ENCODE peak calls at places on chromosomes 4 and X, in seven cellular contexts. B is breast epithelium, R is endothelial cell of umbilical vein, N is heart left ventricle, O is esophagus squamous epithelium, K is suprapubic skin, V is body of pancreas. X is an unnamed sample.

GRCh38 chr4:8666581-8666980 is 74.0 kb downstream of the CPZ start:
- DNase-seq in B (no peak), K (no peak), V (no peak), R (no peak), N (no peak), O (no peak), X (no peak)

GRCh38 chrX:17656035-17656418 is 81.3 kb upstream of the SCML1 start:
- DNase-seq in N (no peak), O (no peak), B (no peak), V (no peak), K (no peak), R (no peak), X (no peak)

GRCh38 chrX:39855748-39856129 is 242.0 kb downstream of the BCOR start:
- DNase-seq in B (no peak), R (peak; percentile 24), N (no peak), K (no peak), V (no peak), O (peak; percentile 7), X (no peak)

GRCh38 chr4:110196871-110197420 is 1.5 kb downstream of the ELOVL6 start:
- DNase-seq in O (peak; percentile 2), N (no peak), K (peak; percentile 84), B (peak; percentile 64), R (peak; percentile 55), V (peak; percentile 43), X (peak; percentile 15)

GRCh38 chrX:16838202-16839066 is 31.7 kb downstream of the RBBP7 start:
- DNase-seq in B (no peak), O (no peak), V (peak; percentile 26), R (peak; percentile 85), K (no peak), N (peak; percentile 41), X (no peak)

GRCh38 chr4:2408401-2408958 is 10.0 kb downstream of the ZFYVE28 start:
- DNase-seq in O (no peak), K (no peak), N (no peak), R (no peak), V (no peak), B (no peak), X (no peak)

GRCh38 chrX:37873220-37873619 is 25.8 kb upstream of the DYNLT3 start:
- DNase-seq in R (no peak), V (no peak), K (no peak), O (no peak), B (no peak), N (no peak), X (no peak)

GRCh38 chr4:20327808-20328207 is 76.1 kb downstream of the SLIT2 start:
- DNase-seq in R (no peak), V (no peak), B (no peak), O (no peak), K (no peak), N (no peak), X (no peak)

GRCh38 chr4:126627255-126627654 is 1005.5 kb upstream of the INTU start:
- DNase-seq in B (no peak), R (peak; percentile 44), N (no peak), O (no peak), K (no peak), V (no peak), X (no peak)

GRCh38 chr4:17173300-17173699 is 274.9 kb upstream of the LDB2 start:
- DNase-seq in B (no peak), R (no peak), K (no peak), V (no peak), N (peak; percentile 25), O (no peak), X (no peak)

GRCh38 chrX:2371026-2371778 is 129.6 kb downstream of the DHRSX start:
- DNase-seq in B (no peak), N (no peak), R (peak; percentile 7), O (no peak), K (no peak), V (no peak), X (no peak)

GRCh38 chrX:55111578-55112254 is 22.9 kb downstream of the PAGE2 start:
- DNase-seq in O (no peak), K (no peak), N (no peak), R (no peak), B (no peak), V (no peak), X (no peak)

GRCh38 chrX:115462406-115462805 is 98.6 kb upstream of the PLS3 start:
- DNase-seq in B (no peak), V (no peak), N (no peak), O (no peak), K (no peak), R (peak; percentile 24), X (no peak)

GRCh38 chr4:144336633-144337032 is 196.1 kb upstream of the GYPA start:
- DNase-seq in K (no peak), R (no peak), O (no peak), B (no peak), V (peak; percentile 13), N (no peak), X (no peak)

GRCh38 chr4:136741468-136741867 is 790.8 kb downstream of the PCDH18 start:
- DNase-seq in R (peak; percentile 50), N (no peak), V (no peak), O (no peak), B (no peak), K (no peak), X (no peak)

GRCh38 chr4:78569291-78569821 is 17.8 kb downstream of the ANXA3 start:
- DNase-seq in B (no peak), O (no peak), R (peak; percentile 80), N (no peak), V (peak; percentile 56), K (no peak), X (no peak)

GRCh38 chrX:113728937-113729336 is 854.9 kb upstream of the HTR2C start:
- DNase-seq in B (no peak), R (no peak), O (no peak), N (no peak), K (no peak), V (no peak), X (no peak)

GRCh38 chr4:109441858-109442480 is 8.4 kb downstream of the SEC24B start:
- DNase-seq in K (no peak), O (no peak), R (no peak), N (no peak), V (no peak), B (no peak), X (no peak)

GRCh38 chr4:95979961-95980876 is 140.3 kb downstream of the PDHA2 start:
- DNase-seq in V (no peak), R (no peak), N (peak; percentile 14), O (no peak), K (no peak), B (no peak), X (no peak)
- H3K9me3 ChIP-seq in V (no peaks in the 10 kb centered on the region), R (no peaks in the 10 kb centered on the region), N (peaks cover 30% of the 10 kb centered on the region), O (peaks cover 10% of the 10 kb centered on the region), K (peaks cover 8% of the 10 kb centered on the region), B (peaks cover 18% of the 10 kb centered on the region), X (no peaks in the 10 kb centered on the region)

DNA sequence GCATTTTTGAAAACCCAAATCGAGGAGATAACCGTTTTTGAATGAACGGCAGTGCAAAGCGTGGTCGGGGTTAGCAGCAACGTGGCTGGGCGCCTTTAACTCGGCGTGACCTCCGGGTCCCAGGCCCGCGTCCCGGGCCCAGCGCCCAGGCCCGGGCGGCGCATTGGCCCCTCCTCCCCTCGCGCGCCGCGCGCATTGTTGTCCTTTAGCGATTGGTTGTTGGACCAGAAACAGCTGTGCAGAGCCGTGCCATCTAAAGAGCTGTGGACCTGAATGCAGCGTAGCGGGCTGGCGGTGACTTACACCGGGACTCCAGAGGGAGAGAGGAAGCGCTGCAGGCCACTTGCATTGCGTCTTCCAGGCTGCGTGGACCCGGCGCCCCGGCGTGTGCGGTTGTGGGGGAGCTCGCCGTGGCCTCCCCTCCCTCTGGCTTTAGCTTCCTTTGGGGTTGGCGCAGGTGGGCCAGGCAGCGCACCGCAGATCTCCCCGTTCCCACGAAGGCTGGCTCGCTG is at the start of gene STOX2:
- DNase-seq in R (peak; percentile 49), K (peak; percentile 84), B (peak; percentile 60), V (peak; percentile 91), O (peak; percentile 5), N (peak; percentile 85), X (peak; percentile 31)
- TF ChIP-seq POLR2A in R (no peak), K (no peak), B (no peak), V (peak; percentile 90), O (no peak), N (peak; percentile 85), X (peak; percentile 25)

DNA sequence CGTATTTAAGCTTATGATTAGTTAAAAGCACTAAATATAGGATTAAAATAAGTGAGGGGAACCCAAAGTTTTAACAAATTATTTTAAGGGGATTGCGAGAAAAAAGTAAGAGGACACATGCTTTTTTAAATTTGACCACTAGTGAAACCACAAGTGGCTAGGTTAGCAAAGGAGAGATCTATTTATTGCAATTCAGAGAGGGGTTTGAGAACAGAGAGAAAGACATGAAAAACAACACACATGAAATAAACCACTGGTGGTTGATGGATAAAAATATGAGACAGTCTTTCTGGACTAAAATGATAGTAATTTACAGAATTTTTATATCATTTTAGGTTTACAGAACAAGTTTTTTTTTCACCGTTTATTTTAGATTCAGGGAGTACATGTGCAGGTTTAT is 11.8 kb downstream of the SLC25A14 start:
- DNase-seq in V (no peak), N (no peak), R (no peak), O (no peak), B (no peak), K (no peak), X (no peak)
- H3K9me3 ChIP-seq in V (no peaks in the 10 kb centered on the region), N (no peaks in the 10 kb centered on the region), R (no peaks in the 10 kb centered on the region), O (no peaks in the 10 kb centered on the region), B (peaks cover 3% of the 10 kb centered on the region), K (no peaks in the 10 kb centered on the region), X (no peaks in the 10 kb centered on the region)

GRCh38 chr4:25915359-25915716 is 1.3 kb downstream of the SMIM20 start:
- DNase-seq in B (no peak), O (no peak), R (no peak), V (no peak), N (peak; percentile 54), K (no peak), X (peak; percentile 63)

GRCh38 chr4:25913056-25913850 is 767 bp upstream of the SMIM20 start:
- DNase-seq in R (peak; percentile 15), B (no peak), O (peak; percentile 8), V (peak; percentile 29), N (peak; percentile 37), K (no peak), X (no peak)

GRCh38 chr4:25911356-25911755 is 2.7 kb upstream of the SMIM20 start:
- DNase-seq in B (no peak), V (no peak), N (no peak), K (no peak), R (no peak), O (no peak), X (no peak)

GRCh38 chr4:25914670-25915358 is 794 bp downstream of the SMIM20 start:
- DNase-seq in O (no peak), B (no peak), V (no peak), R (no peak), N (no peak), K (no peak), X (no peak)

DNA sequence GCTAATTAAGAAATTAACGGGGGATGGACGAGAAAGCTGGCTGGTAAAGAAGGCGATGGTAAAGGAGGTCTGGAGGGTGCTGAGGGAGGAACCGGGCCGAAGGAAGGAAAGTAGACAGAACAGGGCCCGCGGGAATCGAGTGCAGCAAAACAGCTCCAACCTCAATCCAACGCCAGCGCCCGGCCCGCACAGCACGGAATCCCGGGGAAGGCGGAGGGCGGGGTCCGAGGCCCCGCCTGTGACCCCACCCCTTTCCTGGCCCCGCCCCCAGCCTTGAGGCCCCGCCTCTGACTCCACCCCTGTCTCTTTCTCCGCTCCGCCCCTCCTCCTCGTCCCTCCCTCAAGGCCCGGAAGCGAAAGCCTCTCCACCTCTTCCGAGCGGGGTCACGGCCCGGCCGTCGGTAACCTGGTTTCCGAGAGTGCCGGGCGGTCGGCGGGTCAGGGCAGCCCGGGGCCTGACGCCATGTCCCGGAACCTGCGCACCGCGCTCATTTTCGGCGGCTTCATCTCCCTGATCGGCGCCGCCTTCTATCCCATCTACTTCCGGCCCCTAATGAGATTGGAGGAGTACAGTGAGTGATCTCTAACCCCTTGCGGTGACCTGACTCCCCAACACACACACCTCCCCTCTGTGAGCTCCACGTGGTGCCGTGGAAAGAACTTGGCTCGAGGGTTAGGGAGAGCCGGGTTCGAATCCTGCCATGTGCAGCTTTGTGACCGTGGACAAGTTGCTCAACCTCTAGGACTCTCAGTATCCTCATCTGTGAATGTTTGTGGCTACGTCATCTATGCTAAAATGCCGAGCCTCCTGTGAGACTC is at the start of gene SMIM20:
- DNase-seq in K (peak; percentile 95), R (peak; percentile 78), N (peak; percentile 92), B (peak; percentile 92), V (peak; percentile 94), O (peak; percentile 60), X (peak; percentile 86)
- TF ChIP-seq POLR2A in K (peak; percentile 53), R (peak; percentile 85), N (peak; percentile 69), B (peak; percentile 53), V (peak; percentile 88), O (peak; percentile 48), X (peak; percentile 20)